ENCODE peak calls at places on chromosome 2, in ten cellular contexts. N is upper lobe of right lung, I is astrocyte of the spinal cord, J is breast epithelium, B is Peyer's patch, T is adrenal gland, H is bronchial epithelial cell, V is tibial nerve, Q is HCT116, X is tibial artery. G is an unnamed sample.

GRCh38 chr2:41847744-41848441 is 199.9 kb upstream of the PKDCC start:
- DNase-seq in N (no peak), I (no peak), J (peak), B (no peak), T (peak), H (peak), V (peak), Q (no peak), X (no peak), G (no peak)

GRCh38 chr2:120972286-120972685 is 236.6 kb downstream of the GLI2 start:
- DNase-seq in N (no peak), I (no peak), J (no peak), B (no peak), T (no peak), H (no peak), V (no peak), Q (no peak), X (no peak), G (no peak)

GRCh38 chr2:23078799-23079434 is 306.1 kb upstream of the KLHL29 start:
- DNase-seq in N (no peak), I (no peak), J (no peak), B (no peak), T (no peak), H (no peak), V (peak), Q (no peak), X (no peak), G (no peak)

GRCh38 chr2:68449395-68449678 is 17.8 kb downstream of the FBXO48 start:
- DNase-seq in N (no peak), I (no peak), J (no peak), B (no peak), T (no peak), H (no peak), V (no peak), Q (no peak), X (no peak), G (no peak)

GRCh38 chr2:158120102-158120501 is 18.4 kb downstream of the UPP2 start:
- DNase-seq in N (no peak), I (no peak), J (no peak), B (no peak), T (no peak), H (peak), V (no peak), Q (no peak), X (no peak), G (no peak)

GRCh38 chr2:225429718-225430117 is 30.2 kb downstream of the NYAP2 start:
- DNase-seq in N (no peak), I (peak), J (no peak), B (no peak), T (peak), H (peak), V (no peak), Q (no peak), X (no peak), G (peak)

GRCh38 chr2:68448671-68449394 is 18.3 kb downstream of the FBXO48 start:
- DNase-seq in N (no peak), I (no peak), J (no peak), B (no peak), T (no peak), H (no peak), V (no peak), Q (no peak), X (no peak), G (no peak)

GRCh38 chr2:30455339-30455738 is 8.3 kb downstream of the LCLAT1 start:
- DNase-seq in N (no peak), I (no peak), J (no peak), B (no peak), T (no peak), H (no peak), V (no peak), Q (no peak), X (no peak), G (no peak)

GRCh38 chr2:239930378-239930777 is 94.8 kb downstream of the NDUFA10 start:
- DNase-seq in N (peak), I (no peak), J (no peak), B (no peak), T (peak), H (no peak), V (no peak), Q (no peak), X (no peak), G (no peak)

GRCh38 chr2:151828890-151829324 is 686 bp upstream of the ARL5A start:
- DNase-seq in N (no peak), I (no peak), J (no peak), B (no peak), T (no peak), H (no peak), V (no peak), Q (no peak), X (no peak), G (no peak)

GRCh38 chr2:210162466-210163124 is 8.6 kb downstream of the KANSL1L start:
- DNase-seq in N (no peak), I (no peak), J (no peak), B (no peak), T (no peak), H (no peak), V (no peak), Q (no peak), X (no peak), G (no peak)

GRCh38 chr2:82803307-82803706 is 1655.8 kb downstream of the SUCLG1 start:
- DNase-seq in N (no peak), I (no peak), J (no peak), B (no peak), T (no peak), H (no peak), V (no peak), Q (no peak), X (no peak), G (no peak)

GRCh38 chr2:128236491-128237035 is 82.1 kb downstream of the HS6ST1 start:
- DNase-seq in N (peak), I (peak), J (no peak), B (no peak), T (peak), H (peak), V (no peak), Q (no peak), X (no peak), G (peak)

GRCh38 chr2:147008481-147008880 is 836.3 kb upstream of the ACVR2A start:
- DNase-seq in N (no peak), I (no peak), J (no peak), B (no peak), T (no peak), H (peak), V (no peak), Q (no peak), X (no peak), G (no peak)

GRCh38 chr2:33475381-33476099 is 909 bp upstream of the RASGRP3 start:
- DNase-seq in N (peak), I (peak), J (peak), B (peak), T (peak), H (peak), V (peak), Q (peak), X (peak), G (peak)

GRCh38 chr2:217215877-217216276 is 356.0 kb upstream of the TNP1 start:
- DNase-seq in N (no peak), I (no peak), J (no peak), B (no peak), T (no peak), H (peak), V (no peak), Q (no peak), X (no peak), G (no peak)

GRCh38 chr2:230939691-230940475 is 14.8 kb upstream of the GPR55 start:
- DNase-seq in N (no peak), I (no peak), J (peak), B (peak), T (no peak), H (no peak), V (no peak), Q (no peak), X (no peak), G (no peak)

GRCh38 chr2:74632209-74632938 is 15.8 kb downstream of the M1AP start:
- DNase-seq in N (no peak), I (peak), J (no peak), B (no peak), T (no peak), H (peak), V (no peak), Q (peak), X (no peak), G (no peak)

GRCh38 chr2:149027602-149028250 is 10.8 kb upstream of the LYPD6B start:
- DNase-seq in N (no peak), I (no peak), J (no peak), B (no peak), T (no peak), H (peak), V (no peak), Q (no peak), X (no peak), G (no peak)

GRCh38 chr2:181077128-181077709 is 96.8 kb downstream of the UBE2E3 start:
- DNase-seq in N (no peak), I (peak), J (no peak), B (no peak), T (no peak), H (peak), V (no peak), Q (peak), X (no peak), G (peak)

DNA sequence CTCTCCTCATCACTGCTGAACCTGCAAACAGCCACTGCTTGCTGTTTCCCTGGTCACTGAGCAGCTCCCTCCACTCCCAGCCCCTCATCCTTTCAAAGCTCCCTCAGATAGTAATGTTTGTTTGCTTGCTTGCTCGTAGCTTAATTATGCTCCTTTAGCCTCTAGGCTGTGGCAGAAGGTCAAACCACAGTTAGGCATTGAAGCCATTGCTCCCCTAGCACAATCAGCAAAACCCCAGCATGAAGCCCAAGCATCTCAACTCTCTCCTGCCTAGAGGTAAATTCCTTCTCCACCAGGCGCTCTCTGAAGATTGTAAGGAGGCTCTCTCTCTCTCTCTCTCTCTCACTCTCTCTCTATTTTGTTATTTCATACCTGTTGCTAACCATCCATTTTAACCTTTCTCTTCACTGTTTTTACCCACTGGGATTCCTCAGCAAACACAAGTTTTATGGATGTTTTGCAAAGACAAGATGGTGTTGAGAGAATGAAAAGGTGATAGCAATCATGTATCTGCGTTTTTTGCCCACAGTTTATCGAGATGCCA is 135.9 kb upstream of the HNRNPA3 start:
- DNase-seq in N (no peak), I (no peak), J (no peak), B (no peak), T (no peak), H (no peak), V (no peak), Q (no peak), X (no peak), G (no peak)
- TF ChIP-seq CTCF in N (no peak), I (no peak), J (no peak), B (no peak), T (no peak), H (no peak), V (no peak), Q (no peak), X (no peak), G (no peak)

GRCh38 chr2:207473866-207474251 is 55.9 kb upstream of the CREB1 start:
- DNase-seq in N (no peak), I (no peak), J (no peak), B (no peak), T (no peak), H (no peak), V (no peak), Q (no peak), X (no peak), G (no peak)

GRCh38 chr2:207470700-207471070 is 59.1 kb upstream of the CREB1 start:
- DNase-seq in N (no peak), I (no peak), J (no peak), B (no peak), T (no peak), H (no peak), V (no peak), Q (no peak), X (no peak), G (no peak)

GRCh38 chr2:207473203-207473865 is 56.4 kb upstream of the CREB1 start:
- DNase-seq in N (no peak), I (peak), J (peak), B (no peak), T (peak), H (peak), V (peak), Q (peak), X (peak), G (peak)

GRCh38 chr2:207471261-207471660 is 58.5 kb upstream of the CREB1 start:
- DNase-seq in N (no peak), I (no peak), J (no peak), B (no peak), T (no peak), H (no peak), V (no peak), Q (no peak), X (no peak), G (no peak)

GRCh38 chr2:207472343-207473202 is 57.2 kb upstream of the CREB1 start:
- DNase-seq in N (no peak), I (no peak), J (no peak), B (no peak), T (no peak), H (peak), V (no peak), Q (no peak), X (no peak), G (no peak)
- H3K4me3 ChIP-seq in N (peak), I (no peak), J (no peak), B (no peak), T (no peak), H (no peak), V (no peak), Q (no peak), X (peak), G (no peak)

DNA sequence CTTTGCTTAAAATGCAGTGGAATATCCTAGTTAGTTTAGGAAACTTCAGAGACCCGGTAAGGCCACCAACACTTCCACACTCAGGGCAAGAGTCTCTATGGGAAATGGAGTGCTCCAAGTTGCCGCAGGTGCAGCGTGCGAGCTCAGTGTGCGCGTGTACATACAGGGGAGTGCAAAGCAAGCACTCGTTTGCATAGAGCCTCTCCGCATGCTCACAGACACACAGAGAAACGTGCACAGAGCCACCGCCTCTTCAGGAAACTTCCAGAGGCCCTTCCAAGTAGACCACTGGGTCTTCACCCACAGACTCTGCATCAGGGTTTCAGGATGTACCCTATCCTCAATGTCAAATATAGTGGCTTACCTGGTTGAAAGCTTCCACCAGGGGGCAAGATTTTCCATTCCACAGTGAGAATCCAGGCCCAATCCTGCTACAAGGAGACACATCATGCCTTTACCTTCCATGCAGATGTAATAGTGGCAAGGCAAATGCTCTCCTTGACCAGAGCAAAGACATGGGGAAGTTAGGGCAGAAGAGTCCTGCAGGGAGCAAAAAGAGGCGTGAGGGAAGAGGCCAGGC is 513.0 kb upstream of the MYT1L start:
- DNase-seq in N (no peak), I (no peak), J (no peak), B (no peak), T (no peak), H (no peak), V (no peak), Q (peak), X (no peak), G (no peak)
- TF ChIP-seq CTCF in N (peak), I (no peak), J (peak), B (no peak), T (peak), H (no peak), V (no peak), Q (peak), X (no peak), G (no peak)

GRCh38 chr2:64720543-64721325 is 67.0 kb upstream of the SERTAD2 start:
- DNase-seq in N (no peak), I (no peak), J (no peak), B (no peak), T (no peak), H (no peak), V (no peak), Q (no peak), X (no peak), G (no peak)
- H3K4me3 ChIP-seq in N (no peak), I (no peak), J (no peak), B (no peak), T (no peak), H (no peak), V (no peak), Q (no peak), X (no peak), G (no peak)

GRCh38 chr2:174522553-174522952 is 35.7 kb upstream of the GPR155 start:
- DNase-seq in N (no peak), I (no peak), J (no peak), B (no peak), T (no peak), H (peak), V (no peak), Q (no peak), X (no peak), G (no peak)
- TF ChIP-seq CTCF in N (peak), I (peak), J (no peak), B (peak), T (peak), H (no peak), V (peak), Q (peak), X (peak), G (no peak)

GRCh38 chr2:10377747-10378085 is 70.4 kb downstream of the ODC1 start:
- DNase-seq in N (no peak), I (no peak), J (no peak), B (no peak), T (no peak), H (no peak), V (no peak), Q (no peak), X (no peak), G (no peak)
- H3K4me3 ChIP-seq in N (no peak), I (no peak), J (no peak), B (no peak), T (no peak), H (no peak), V (no peak), Q (no peak), X (no peak), G (no peak)

GRCh38 chr2:72006188-72006736 is 141.4 kb downstream of the CYP26B1 start:
- DNase-seq in N (no peak), I (no peak), J (no peak), B (no peak), T (no peak), H (no peak), V (no peak), Q (no peak), X (no peak), G (no peak)

GRCh38 chr2:72004976-72005375 is 142.7 kb downstream of the CYP26B1 start:
- DNase-seq in N (no peak), I (no peak), J (no peak), B (no peak), T (no peak), H (no peak), V (no peak), Q (no peak), X (no peak), G (no peak)

GRCh38 chr2:72004201-72004915 is 143.3 kb downstream of the CYP26B1 start:
- DNase-seq in N (no peak), I (no peak), J (no peak), B (no peak), T (no peak), H (no peak), V (no peak), Q (no peak), X (no peak), G (no peak)

GRCh38 chr2:72008608-72009007 is 139.1 kb downstream of the CYP26B1 start:
- DNase-seq in N (no peak), I (no peak), J (no peak), B (no peak), T (no peak), H (no peak), V (no peak), Q (no peak), X (no peak), G (no peak)

GRCh38 chr2:72007402-72007801 is 140.3 kb downstream of the CYP26B1 start:
- DNase-seq in N (peak), I (no peak), J (no peak), B (no peak), T (no peak), H (no peak), V (no peak), Q (no peak), X (no peak), G (no peak)
- TF ChIP-seq CTCF in N (no peak), I (no peak), J (no peak), B (no peak), T (no peak), H (no peak), V (no peak), Q (no peak), X (no peak), G (no peak)

GRCh38 chr2:221572821-221573429 is 821 bp upstream of the EPHA4 start:
- DNase-seq in N (peak), I (peak), J (peak), B (peak), T (peak), H (peak), V (peak), Q (no peak), X (peak), G (peak)

GRCh38 chr2:221571391-221572179 is 519 bp downstream of the EPHA4 start:
- DNase-seq in N (peak), I (peak), J (no peak), B (peak), T (peak), H (peak), V (peak), Q (no peak), X (peak), G (peak)

GRCh38 chr2:221571108-221571390 is 1.1 kb downstream of the EPHA4 start:
- DNase-seq in N (no peak), I (no peak), J (no peak), B (peak), T (peak), H (peak), V (no peak), Q (no peak), X (no peak), G (no peak)

GRCh38 chr2:221573430-221574230 is 1.5 kb upstream of the EPHA4 start:
- DNase-seq in N (peak), I (peak), J (peak), B (peak), T (peak), H (peak), V (peak), Q (peak), X (peak), G (peak)

DNA sequence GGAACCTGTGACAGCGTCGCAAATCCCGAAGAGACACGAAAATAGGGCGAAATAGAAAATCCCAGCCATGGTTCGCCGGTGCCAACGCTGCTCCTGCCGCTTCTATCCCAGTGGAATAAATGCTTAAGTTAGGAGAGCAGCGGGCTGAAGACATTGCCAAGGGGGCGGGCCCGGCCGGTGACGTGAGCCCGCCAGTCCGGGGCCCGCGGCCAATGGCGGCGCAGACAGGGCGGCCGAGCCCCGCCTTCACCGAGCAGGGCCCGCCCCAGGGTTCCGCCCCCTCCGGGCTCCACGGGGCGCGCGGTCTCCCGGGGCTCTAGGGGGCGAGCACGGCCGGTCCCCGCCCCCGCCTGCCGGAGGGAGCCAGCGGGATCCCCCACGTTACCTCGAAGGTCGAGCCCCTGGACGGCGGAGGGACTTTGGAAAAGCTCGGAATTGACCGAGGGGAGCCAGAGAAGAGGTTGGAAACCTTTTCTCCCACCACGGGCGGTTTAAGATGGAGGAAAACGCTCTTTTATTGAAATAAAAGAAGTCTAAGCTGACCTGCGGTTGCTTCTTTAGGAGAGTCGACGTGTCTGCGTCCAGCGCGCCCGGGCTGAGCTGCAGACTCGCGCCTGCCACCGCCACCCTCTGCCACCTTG is at the start of gene EPHA4:
- DNase-seq in N (peak), I (peak), J (peak), B (peak), T (peak), H (peak), V (peak), Q (peak), X (peak), G (peak)
- H3K4me3 ChIP-seq in N (peak), I (peak), J (peak), B (peak), T (peak), H (peak), V (peak), Q (peak), X (peak), G (peak)

GRCh38 chr2:236505071-236505470 is 64.6 kb upstream of the ACKR3 start:
- DNase-seq in N (no peak), I (no peak), J (no peak), B (no peak), T (no peak), H (no peak), V (no peak), Q (no peak), X (no peak), G (no peak)
- TF ChIP-seq CTCF in N (no peak), I (no peak), J (no peak), B (no peak), T (no peak), H (no peak), V (no peak), Q (no peak), X (no peak), G (no peak)

G was measured in astrocyte of the cerebellum.